ENCODE peak calls at places on chromosomes 12 and 14, in eight cellular contexts. One of them, this sample, is unnamed.

GRCh38 chr14:69101331-69101826 is 51.5 kb downstream of the DCAF5 start:
- DNase-seq in thoracic aorta: no peak
- DNase-seq in lung: no peak
- DNase-seq in GDM1: peak
- DNase-seq in AG04450: peak
- DNase-seq in iris pigment epithelial cell: peak
- DNase-seq in NCI-H774: no peak
- DNase-seq in effector CD8-positive, alpha-beta T cell: no peak
- DNase-seq in this sample: no peak

GRCh38 chr12:69149262-69149661 is 90.1 kb upstream of the CPSF6 start:
- DNase-seq in thoracic aorta: no peak
- DNase-seq in lung: no peak
- DNase-seq in GDM1: no peak
- DNase-seq in AG04450: no peak
- DNase-seq in iris pigment epithelial cell: no peak
- DNase-seq in NCI-H774: no peak
- DNase-seq in effector CD8-positive, alpha-beta T cell: no peak
- DNase-seq in this sample: no peak

GRCh38 chr12:108955225-108955835 is 65.5 kb downstream of the SVOP start:
- DNase-seq in thoracic aorta: no peak
- DNase-seq in lung: no peak
- DNase-seq in GDM1: no peak
- DNase-seq in AG04450: no peak
- DNase-seq in iris pigment epithelial cell: peak
- DNase-seq in NCI-H774: no peak
- DNase-seq in effector CD8-positive, alpha-beta T cell: no peak
- DNase-seq in this sample: no peak

GRCh38 chr14:67734675-67735074 is 33.0 kb downstream of the RDH12 start:
- DNase-seq in thoracic aorta: no peak
- DNase-seq in lung: no peak
- DNase-seq in GDM1: no peak
- DNase-seq in AG04450: no peak
- DNase-seq in iris pigment epithelial cell: peak
- DNase-seq in NCI-H774: no peak
- DNase-seq in effector CD8-positive, alpha-beta T cell: no peak
- DNase-seq in this sample: no peak

GRCh38 chr14:32648434-32648833 is 290.2 kb upstream of the NPAS3 start:
- DNase-seq in thoracic aorta: no peak
- DNase-seq in lung: no peak
- DNase-seq in GDM1: no peak
- DNase-seq in AG04450: peak
- DNase-seq in iris pigment epithelial cell: peak
- DNase-seq in NCI-H774: no peak
- DNase-seq in effector CD8-positive, alpha-beta T cell: no peak
- DNase-seq in this sample: no peak

GRCh38 chr14:96245710-96246534 is 10.1 kb upstream of the BDKRB1 start:
- DNase-seq in thoracic aorta: no peak
- DNase-seq in lung: no peak
- DNase-seq in GDM1: no peak
- DNase-seq in AG04450: no peak
- DNase-seq in iris pigment epithelial cell: no peak
- DNase-seq in NCI-H774: no peak
- DNase-seq in effector CD8-positive, alpha-beta T cell: no peak
- DNase-seq in this sample: no peak

GRCh38 chr14:91835197-91835919 is 32.0 kb downstream of the TC2N start:
- DNase-seq in thoracic aorta: no peak
- DNase-seq in lung: no peak
- DNase-seq in GDM1: no peak
- DNase-seq in AG04450: no peak
- DNase-seq in iris pigment epithelial cell: no peak
- DNase-seq in NCI-H774: no peak
- DNase-seq in effector CD8-positive, alpha-beta T cell: peak
- DNase-seq in this sample: peak

GRCh38 chr14:90416649-90417237 is 19.9 kb downstream of the CALM1 start:
- DNase-seq in thoracic aorta: no peak
- DNase-seq in lung: no peak
- DNase-seq in GDM1: no peak
- DNase-seq in AG04450: no peak
- DNase-seq in iris pigment epithelial cell: no peak
- DNase-seq in NCI-H774: no peak
- DNase-seq in effector CD8-positive, alpha-beta T cell: no peak
- DNase-seq in this sample: no peak

GRCh38 chr12:102957339-102958050 is at the start of gene ASCL1:
- DNase-seq in thoracic aorta: no peak
- DNase-seq in lung: no peak
- DNase-seq in GDM1: no peak
- DNase-seq in AG04450: no peak
- DNase-seq in iris pigment epithelial cell: peak
- DNase-seq in NCI-H774: peak
- DNase-seq in effector CD8-positive, alpha-beta T cell: no peak
- DNase-seq in this sample: peak